ENCODE peak calls at places on chromosome 16, in seven cellular contexts. I, D, C, G, M, L and V are unnamed samples.

GRCh38 chr16:25009822-25010221 is 5.3 kb downstream of the ARHGAP17 start:
- DNase-seq in I (no peak), D (no peak), C (peak; percentile 40), G (no peak), M (no peak), L (no peak), V (no peak)

GRCh38 chr16:81599034-81599744 is 154.6 kb downstream of the CMIP start:
- DNase-seq in I (peak; percentile 57), D (peak; percentile 20), C (no peak), G (no peak), M (no peak), L (no peak), V (no peak)

GRCh38 chr16:86579268-86580062 is 1.1 kb downstream of the FOXL1 start:
- DNase-seq in I (no peak), D (no peak), C (no peak), G (no peak), M (no peak), L (no peak), V (no peak)

GRCh38 chr16:4290236-4290830 is 17.5 kb upstream of the TFAP4 start:
- DNase-seq in I (peak; percentile 78), D (peak; percentile 88), C (no peak), G (no peak), M (no peak), L (no peak), V (no peak)

GRCh38 chr16:17556276-17557052 is 85.7 kb upstream of the XYLT1 start:
- DNase-seq in I (peak; percentile 76), D (peak; percentile 49), C (peak; percentile 12), G (no peak), M (no peak), L (no peak), V (no peak)

GRCh38 chr16:49631521-49632041 is 224.3 kb downstream of the ZNF423 start:
- DNase-seq in I (no peak), D (no peak), C (no peak), G (no peak), M (no peak), L (no peak), V (no peak)

GRCh38 chr16:89801800-89802199 is 14.6 kb downstream of the FANCA start:
- DNase-seq in I (no peak), D (no peak), C (no peak), G (no peak), M (no peak), L (no peak), V (no peak)

GRCh38 chr16:67036323-67036741 is 7.4 kb downstream of the CBFB start:
- DNase-seq in I (no peak), D (no peak), C (no peak), G (no peak), M (no peak), L (no peak), V (no peak)

GRCh38 chr16:86252596-86252995 is 257.7 kb upstream of the FOXF1 start:
- DNase-seq in I (peak; percentile 9), D (no peak), C (no peak), G (no peak), M (peak; percentile 24), L (peak; percentile 52), V (no peak)

GRCh38 chr16:58497935-58498334 is 2.0 kb upstream of the NDRG4 start:
- DNase-seq in I (no peak), D (no peak), C (no peak), G (no peak), M (no peak), L (peak; percentile 53), V (no peak)

GRCh38 chr16:54233626-54234025 is 53.0 kb downstream of the IRX3 start:
- DNase-seq in I (no peak), D (no peak), C (no peak), G (no peak), M (no peak), L (no peak), V (no peak)

GRCh38 chr16:77618011-77618410 is 104.3 kb upstream of the NUDT7 start:
- DNase-seq in I (no peak), D (no peak), C (no peak), G (no peak), M (no peak), L (no peak), V (no peak)

GRCh38 chr16:6377956-6378355 is 954.7 kb upstream of the RBFOX1 start:
- DNase-seq in I (no peak), D (no peak), C (no peak), G (no peak), M (no peak), L (no peak), V (no peak)
- H3K27ac ChIP-seq in I (no peak overlapping the region), D (no peak overlapping the region), C (no peak overlapping the region), G (no peak overlapping the region), M (no peak overlapping the region), L (no peak overlapping the region), V (no peak overlapping the region)

GRCh38 chr16:30378236-30379164 is 3.9 kb downstream of the SEPTIN1 start:
- DNase-seq in I (peak; percentile 97), D (peak; percentile 95), C (peak; percentile 100), G (peak; percentile 100), M (peak; percentile 100), L (peak; percentile 100), V (peak; percentile 86)
- TF ChIP-seq CTCF in I (peak; percentile 1), D (peak; percentile 53), C (no peak), G (no peak), M (peak; percentile 23), L (no peak), V (peak; percentile 31)

DNA sequence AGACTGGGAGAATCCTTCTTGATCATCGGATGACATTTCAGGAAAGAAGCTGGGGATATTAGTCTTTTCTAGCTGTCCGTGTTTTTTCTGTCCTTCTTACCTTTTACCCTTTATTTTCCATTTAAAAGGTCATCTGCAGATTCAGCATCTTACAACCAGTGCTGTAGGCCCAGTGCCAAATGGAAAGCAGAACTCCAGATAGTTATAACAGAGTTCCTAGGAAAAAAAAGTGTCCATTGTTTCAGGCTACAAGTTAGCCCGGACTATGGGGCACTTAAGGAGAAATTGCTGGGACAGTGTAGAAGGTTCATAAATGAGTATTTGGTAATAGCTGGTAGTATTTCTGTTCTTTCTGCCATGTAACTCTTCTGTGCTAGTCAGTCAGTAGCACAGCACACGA is 28.4 kb downstream of the LDHD start:
- DNase-seq in I (no peak), D (no peak), C (no peak), G (no peak), M (no peak), L (no peak), V (no peak)
- H3K27ac ChIP-seq in I (no peak overlapping the region), D (no peak overlapping the region), C (no peak overlapping the region), G (no peak overlapping the region), M (peak overlapping the region; percentile 64), L (no peak overlapping the region), V (no peak overlapping the region)

GRCh38 chr16:31382485-31383161 is 10.5 kb upstream of the ITGAD start:
- DNase-seq in I (peak; percentile 31), D (peak; percentile 42), C (no peak), G (peak; percentile 26), M (peak; percentile 68), L (peak; percentile 93), V (no peak)
- TF ChIP-seq CTCF in I (peak; percentile 70), D (peak; percentile 90), C (peak; percentile 35), G (peak; percentile 53), M (peak; percentile 58), L (peak; percentile 82), V (peak; percentile 68)

GRCh38 chr16:84537431-84538151 is 33.1 kb upstream of the MEAK7 start:
- DNase-seq in I (no peak), D (no peak), C (no peak), G (no peak), M (no peak), L (peak; percentile 5), V (no peak)
- H3K27ac ChIP-seq in I (no peak overlapping the region), D (no peak overlapping the region), C (no peak overlapping the region), G (no peak overlapping the region), M (no peak overlapping the region), L (peak overlapping the region; percentile 10), V (no peak overlapping the region)

DNA sequence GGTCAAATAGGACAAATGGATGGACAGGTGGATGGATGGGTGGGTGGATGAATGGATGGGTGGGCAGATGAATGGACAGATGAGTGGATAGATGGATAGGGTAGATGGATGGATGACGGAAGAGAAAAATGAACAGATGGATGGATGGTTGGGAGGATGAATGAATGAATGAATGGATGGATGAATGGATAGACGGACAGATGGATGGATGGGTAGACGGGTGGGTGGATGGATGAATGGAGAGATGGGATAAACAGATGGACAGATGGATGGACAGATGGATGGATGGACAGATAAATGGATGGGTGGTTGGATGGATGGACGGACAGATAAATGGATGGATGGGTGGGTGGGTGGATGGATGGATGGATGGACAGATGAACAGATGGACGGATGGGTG is 232.8 kb downstream of the GRIN2A start:
- DNase-seq in I (no peak), D (no peak), C (no peak), G (no peak), M (no peak), L (no peak), V (no peak)
- TF ChIP-seq CTCF in I (no peak), D (no peak), C (no peak), G (no peak), M (no peak), L (no peak), V (no peak)

DNA sequence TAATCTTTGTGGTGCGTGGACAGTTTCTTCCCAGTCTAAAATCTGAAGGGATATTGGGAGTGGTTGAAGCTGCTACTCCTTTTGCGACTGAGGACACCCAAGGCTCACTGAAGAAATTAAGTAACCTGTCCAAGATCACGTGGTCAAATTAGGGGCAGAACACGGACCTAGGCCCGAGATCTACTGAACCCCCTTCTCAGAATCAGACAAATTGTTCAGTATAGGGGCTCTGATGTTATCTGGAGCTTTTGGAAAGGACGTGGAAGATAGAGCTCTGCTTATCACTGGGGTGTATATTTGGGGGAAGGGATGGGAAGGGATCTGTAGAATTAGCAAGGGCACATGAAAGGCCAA is 857 bp downstream of the TANGO6 start:
- DNase-seq in I (no peak), D (no peak), C (no peak), G (no peak), M (no peak), L (no peak), V (no peak)
- H3K27ac ChIP-seq in I (peak overlapping the region; percentile 52), D (peak overlapping the region; percentile 87), C (peak overlapping the region; percentile 86), G (no peak overlapping the region), M (peak overlapping the region; percentile 85), L (peak overlapping the region; percentile 88), V (peak overlapping the region; percentile 85)

GRCh38 chr16:13767215-13767614 is 152.7 kb upstream of the ERCC4 start:
- DNase-seq in I (no peak), D (no peak), C (no peak), G (no peak), M (no peak), L (no peak), V (no peak)
- TF ChIP-seq CTCF in I (no peak), D (peak; percentile 39), C (peak; percentile 8), G (no peak), M (no peak), L (no peak), V (no peak)